ENCODE peak calls at places on chromosomes 11 and 22, in five cellular contexts. Z is cardiac muscle cell, W is tibial nerve, I is tibial artery, X is left ventricle myocardium inferior. J is an unnamed sample. For H3K36me3, the result is how much of the 10 kb centered on the place peaks cover.

GRCh38 chr22:45516923-45517675 is 14.4 kb downstream of the FBLN1 start:
- DNase-seq in X (no peak), Z (peak), W (no peak), I (no peak), J (no peak)

GRCh38 chr11:114395776-114396175 is 4.5 kb downstream of the C11orf71 start:
- DNase-seq in I (no peak), W (no peak), Z (no peak), X (no peak), J (no peak)

GRCh38 chr11:74754507-74755255 is 6.0 kb downstream of the RNF169 start:
- DNase-seq in I (no peak), W (no peak), Z (peak), X (no peak), J (no peak)

GRCh38 chr11:46127150-46127638 is 5.9 kb upstream of the PHF21A start:
- DNase-seq in X (no peak), W (peak), I (no peak), Z (peak), J (no peak)

GRCh38 chr11:116432301-116432700 is 340.5 kb downstream of the BUD13 start:
- DNase-seq in W (no peak), Z (no peak), I (no peak), X (no peak), J (no peak)

GRCh38 chr11:112830255-112830654 is 131.0 kb upstream of the NCAM1 start:
- DNase-seq in W (no peak), I (no peak), Z (no peak), X (no peak), J (no peak)

GRCh38 chr11:17531818-17532131 is 12.4 kb downstream of the USH1C start:
- DNase-seq in W (no peak), Z (peak), I (no peak), X (no peak), J (no peak)

GRCh38 chr22:46220921-46221320 is 29.2 kb downstream of the CDPF1 start:
- DNase-seq in I (no peak), Z (peak), X (no peak), W (no peak), J (no peak)

GRCh38 chr11:76152086-76152658 is 54.1 kb downstream of the WNT11 start:
- DNase-seq in X (peak), I (peak), Z (peak), W (peak), J (peak)

GRCh38 chr22:49873228-49873940 is 19.7 kb downstream of the ZBED4 start:
- DNase-seq in W (no peak), Z (no peak), X (no peak), I (no peak), J (no peak)

GRCh38 chr22:22657712-22658111 is 13.3 kb downstream of the GGTLC2 start:
- DNase-seq in W (no peak), Z (no peak), X (no peak), I (no peak), J (no peak)

GRCh38 chr22:35384973-35385588 is 4.2 kb downstream of the HMOX1 start:
- DNase-seq in Z (no peak), W (no peak), X (no peak), I (no peak), J (no peak)

GRCh38 chr22:44133901-44134511 is 46.7 kb upstream of the PARVG start:
- DNase-seq in I (no peak), X (no peak), Z (peak), W (peak), J (peak)

GRCh38 chr22:36773935-36774334 is 2.0 kb downstream of the IFT27 start:
- DNase-seq in I (no peak), X (no peak), W (no peak), Z (peak), J (no peak)

GRCh38 chr22:37314315-37315046 is 32.2 kb downstream of the CYTH4 start:
- DNase-seq in W (no peak), I (no peak), Z (peak), X (no peak), J (no peak)

GRCh38 chr22:40216041-40216756 is 38.5 kb downstream of the TNRC6B start:
- DNase-seq in X (no peak), Z (no peak), I (no peak), W (no peak), J (no peak)

GRCh38 chr11:16790484-16791240 is 52.2 kb downstream of the C11orf58 start:
- DNase-seq in W (no peak), X (no peak), Z (no peak), I (no peak), J (no peak)

GRCh38 chr22:46296257-46297150 is at the start of gene GTSE1:
- DNase-seq in Z (peak), X (peak), I (peak), W (peak), J (peak)

GRCh38 chr22:20552450-20552894 is 45.1 kb downstream of the MED15 start:
- DNase-seq in X (peak), I (peak), W (peak), Z (peak), J (peak)

GRCh38 chr22:20239951-20240773 is 28.0 kb downstream of the RTN4R start:
- DNase-seq in W (no peak), I (no peak), Z (peak), X (peak), J (peak)

GRCh38 chr11:65435330-65435931 is 12.8 kb downstream of the NEAT1 start:
- DNase-seq in I (peak), X (no peak), W (no peak), Z (no peak), J (peak)

GRCh38 chr11:101848262-101848661 is 66.5 kb upstream of the CEP126 start:
- DNase-seq in I (no peak), Z (peak), W (peak), X (no peak), J (no peak)

GRCh38 chr11:122042981-122043380 is 73.0 kb downstream of the BLID start:
- DNase-seq in X (no peak), W (no peak), Z (no peak), I (no peak), J (no peak)

GRCh38 chr11:27052668-27053067 is 12.1 kb downstream of the BBOX1 start:
- DNase-seq in W (no peak), I (no peak), X (no peak), Z (peak), J (no peak)

GRCh38 chr11:44236261-44236660 is 73.7 kb downstream of the ALX4 start:
- DNase-seq in X (no peak), Z (no peak), W (no peak), I (no peak), J (no peak)

GRCh38 chr22:35615156-35615555 is 2.0 kb downstream of the MB start:
- DNase-seq in W (no peak), X (no peak), Z (peak), I (no peak), J (no peak)

GRCh38 chr22:44861245-44861644 is 108.9 kb downstream of the ARHGAP8 start:
- DNase-seq in Z (no peak), X (no peak), W (no peak), I (no peak), J (no peak)

GRCh38 chr11:70402685-70403084 is 4.4 kb downstream of the CTTN start:
- DNase-seq in I (no peak), W (no peak), Z (no peak), X (no peak), J (no peak)

GRCh38 chr22:45534339-45535192 is 31.9 kb downstream of the FBLN1 start:
- DNase-seq in W (no peak), I (no peak), X (no peak), Z (peak), J (no peak)

GRCh38 chr11:46277623-46278386 is at the start of gene CREB3L1:
- DNase-seq in I (no peak), X (peak), W (no peak), Z (peak), J (no peak)

GRCh38 chr11:112554586-112554985 is 293.9 kb upstream of the PLET1 start:
- DNase-seq in X (no peak), Z (no peak), I (no peak), W (no peak), J (no peak)

GRCh38 chr11:91978747-91979146 is 245.9 kb upstream of the FAT3 start:
- DNase-seq in I (no peak), Z (no peak), X (no peak), W (no peak), J (no peak)

GRCh38 chr11:71429701-71430100 is 18.5 kb downstream of the DHCR7 start:
- DNase-seq in W (no peak), Z (no peak), I (no peak), X (no peak), J (no peak)

DNA sequence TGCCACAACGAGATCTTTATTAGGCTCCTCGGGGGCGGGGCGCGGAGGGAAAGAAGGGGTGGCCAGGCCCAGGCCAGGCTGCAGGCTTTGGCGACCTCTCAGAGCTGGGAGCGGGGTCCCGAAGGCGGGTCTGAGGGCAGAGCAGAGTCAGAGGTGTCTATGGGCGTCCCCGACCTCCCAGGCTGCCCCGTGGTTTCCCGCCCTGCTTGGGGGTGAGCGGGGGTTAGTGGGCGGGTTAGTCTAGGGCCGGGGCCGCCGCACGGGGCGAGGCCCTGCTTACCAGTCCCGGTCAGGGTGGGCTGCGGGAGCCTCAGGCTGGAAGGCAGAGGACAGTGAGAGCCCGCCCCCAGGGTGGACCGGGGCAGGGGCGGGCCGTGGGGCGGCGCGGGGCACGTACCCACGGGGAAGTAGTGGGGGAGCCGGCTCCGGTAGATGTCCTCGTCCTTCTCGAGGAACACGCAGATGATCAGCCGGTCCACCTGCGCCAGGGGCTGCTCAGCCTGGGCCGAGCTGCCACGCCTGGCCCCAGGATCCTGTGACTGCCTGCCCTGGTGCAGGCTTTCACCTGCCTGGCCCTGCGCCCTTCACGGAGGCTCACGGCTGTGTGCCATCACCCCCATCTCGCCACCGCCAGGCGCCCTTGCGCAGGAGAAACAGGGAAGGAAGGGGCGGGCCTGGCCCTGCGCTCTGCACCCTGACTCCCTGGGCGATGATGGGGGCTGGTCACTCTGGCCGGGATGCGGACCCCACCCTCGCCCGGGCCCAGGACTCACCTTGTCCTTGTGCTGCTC is 12.5 kb downstream of the OTUB1 start:
- DNase-seq in I (no peak), X (peak), W (no peak), Z (no peak), J (no peak)
- TF ChIP-seq CTCF in I (no peak), X (no peak), W (no peak), Z (no peak), J (no peak)

GRCh38 chr11:68471360-68472340 is 11.1 kb downstream of the PPP6R3 start:
- DNase-seq in I (no peak), W (no peak), Z (peak), X (no peak), J (no peak)
- H3K27ac ChIP-seq in I (no peak), W (no peak), Z (no peak), X (no peak), J (no peak)

GRCh38 chr22:29673361-29673760 is 46.4 kb upstream of the CABP7 start:
- DNase-seq in Z (no peak), W (no peak), I (no peak), X (no peak), J (no peak)
- H3K36me3 ChIP-seq in Z (under half), W (half or more), I (half or more), X (half or more), J (under half)

DNA sequence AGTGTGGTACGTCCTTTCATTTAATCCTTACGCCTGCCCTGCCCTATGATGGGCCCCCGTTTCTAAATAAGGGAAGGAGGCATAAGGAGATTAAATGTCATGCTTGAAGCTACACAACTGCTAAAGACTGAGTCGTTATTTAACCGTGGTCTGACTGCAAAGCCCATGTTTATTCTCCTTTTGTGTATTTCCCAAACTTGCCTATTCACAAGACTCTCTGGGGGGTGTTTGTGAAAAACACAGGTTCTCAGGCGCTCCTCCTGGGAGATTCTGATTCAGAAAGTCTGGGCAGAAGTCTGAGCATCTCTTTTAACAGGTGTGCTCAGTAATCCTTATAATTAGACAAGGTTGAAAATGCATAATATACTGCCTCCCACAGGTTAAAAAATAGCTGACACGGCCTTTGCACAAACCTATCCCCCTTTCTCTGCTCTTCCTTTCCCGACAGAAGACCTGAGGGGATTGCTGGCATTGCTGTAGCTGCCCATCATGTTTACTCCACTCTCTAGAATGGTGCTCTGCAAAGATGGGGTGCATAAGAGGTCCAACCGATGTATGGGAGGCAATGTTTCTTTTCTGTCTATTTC is 56.4 kb upstream of the ZBTB44 start:
- DNase-seq in Z (no peak), W (no peak), I (no peak), X (no peak), J (no peak)
- TF ChIP-seq CTCF in Z (no peak), W (no peak), I (no peak), X (no peak), J (no peak)

GRCh38 chr22:25815561-25815960 is 73.6 kb downstream of the MYO18B start:
- DNase-seq in X (no peak), I (no peak), Z (no peak), W (no peak), J (no peak)
- H3K27ac ChIP-seq in X (no peak), I (no peak), Z (no peak), W (no peak), J (no peak)

GRCh38 chr11:88312665-88313064 is 24.9 kb downstream of the CTSC start:
- DNase-seq in Z (peak), W (no peak), X (no peak), I (no peak), J (no peak)

GRCh38 chr11:88313441-88313840 is 24.1 kb downstream of the CTSC start:
- DNase-seq in X (no peak), W (no peak), Z (no peak), I (no peak), J (no peak)

GRCh38 chr11:88318017-88318416 is 19.5 kb downstream of the CTSC start:
- DNase-seq in X (no peak), W (no peak), I (no peak), Z (no peak), J (no peak)

GRCh38 chr11:88315981-88316441 is 21.5 kb downstream of the CTSC start:
- DNase-seq in Z (no peak), W (no peak), X (no peak), I (no peak), J (no peak)

DNA sequence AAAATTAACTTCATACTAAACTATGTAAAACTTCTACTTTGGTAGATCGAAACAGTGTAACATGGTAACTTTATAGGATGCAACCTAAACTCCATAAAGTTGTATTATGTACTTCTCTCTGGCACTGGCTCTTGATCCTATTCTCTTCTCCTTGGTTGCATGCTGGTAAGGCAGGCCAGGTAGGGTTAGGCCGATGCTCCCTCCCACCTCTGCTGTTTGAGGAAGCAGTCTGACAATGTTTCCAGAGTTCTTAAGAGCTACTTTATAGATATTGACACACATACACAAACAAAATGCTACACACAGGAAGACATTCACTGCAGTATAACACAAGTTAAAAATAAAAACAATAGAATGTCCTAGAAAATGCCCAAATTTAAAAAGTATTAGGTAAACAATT is 22.5 kb downstream of the CTSC start:
- DNase-seq in Z (no peak), X (no peak), W (no peak), I (no peak), J (no peak)
- H3K36me3 ChIP-seq in Z (under half), X (under half), W (under half), I (under half), J (under half)

DNA sequence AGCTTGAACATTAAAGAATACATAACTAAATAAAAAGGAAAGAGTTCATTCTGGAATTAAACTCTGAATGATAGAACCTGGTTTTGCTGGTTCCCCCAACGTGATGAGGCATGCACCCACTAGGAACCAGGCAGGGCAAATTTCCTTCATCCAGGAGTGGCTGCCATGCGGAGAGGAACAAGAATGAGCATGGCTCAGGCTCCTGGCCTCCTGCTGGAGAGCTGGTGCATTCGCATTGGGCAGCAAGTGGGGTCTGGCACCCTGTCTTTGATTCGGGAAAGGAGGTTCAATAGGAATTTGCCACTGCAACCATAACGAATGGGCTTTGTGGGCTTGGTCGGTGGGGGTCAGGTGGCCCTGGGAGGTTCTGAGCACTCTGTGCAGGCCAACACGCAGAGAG is 169.8 kb upstream of the TENM4 start:
- DNase-seq in I (no peak), Z (no peak), W (no peak), X (no peak), J (no peak)
- TF ChIP-seq CTCF in I (no peak), Z (no peak), W (no peak), X (no peak), J (no peak)

GRCh38 chr11:68832476-68833176 is 9.1 kb downstream of the CPT1A start:
- DNase-seq in W (no peak), I (no peak), Z (no peak), X (no peak), J (peak)
- H3K27ac ChIP-seq in W (peak), I (no peak), Z (no peak), X (peak), J (peak)

J was measured in testis.